ENCODE peak calls at places on chromosomes 7 and 10, in four cellular contexts. One of them, this sample, is unnamed.

GRCh38 chr10:73865459-73866442 is 8.6 kb downstream of the CAMK2G start:
- DNase-seq in HepG2: no peak
- DNase-seq in GM12878: no peak
- DNase-seq in H1: no peak
- DNase-seq in this sample: no peak

GRCh38 chr7:108072739-108073138 is 57.4 kb downstream of the LAMB4 start:
- DNase-seq in HepG2: no peak
- DNase-seq in H1: no peak
- DNase-seq in GM12878: no peak
- DNase-seq in this sample: no peak

GRCh38 chr7:127578711-127579275 is 6.6 kb downstream of the GCC1 start:
- DNase-seq in HepG2: no peak
- DNase-seq in GM12878: no peak
- DNase-seq in H1: no peak
- DNase-seq in this sample: no peak

GRCh38 chr10:19816420-19817250 is at the start of gene PLXDC2:
- DNase-seq in GM12878: no peak
- DNase-seq in H1: peak
- DNase-seq in HepG2: no peak
- DNase-seq in this sample: no peak

GRCh38 chr10:59741048-59741447 is 12.2 kb downstream of the MRLN start:
- DNase-seq in GM12878: no peak
- DNase-seq in HepG2: no peak
- DNase-seq in H1: no peak
- DNase-seq in this sample: no peak

GRCh38 chr7:54664235-54665228 is 94.5 kb downstream of the SEC61G start:
- DNase-seq in H1: peak
- DNase-seq in HepG2: peak
- DNase-seq in GM12878: no peak
- DNase-seq in this sample: peak

GRCh38 chr10:132688580-132689420 is 97.1 kb downstream of the NKX6-2 start:
- DNase-seq in GM12878: no peak
- DNase-seq in HepG2: no peak
- DNase-seq in H1: no peak
- DNase-seq in this sample: no peak

GRCh38 chr7:147432068-147432467 is 1158.5 kb upstream of the C7orf33 start:
- DNase-seq in HepG2: no peak
- DNase-seq in H1: no peak
- DNase-seq in GM12878: no peak
- DNase-seq in this sample: no peak

GRCh38 chr10:61271127-61271780 is 181.9 kb downstream of the TMEM26 start:
- DNase-seq in H1: no peak
- DNase-seq in GM12878: no peak
- DNase-seq in HepG2: peak
- DNase-seq in this sample: no peak

GRCh38 chr7:27129729-27130539 is 623 bp downstream of the HOXA4 start:
- DNase-seq in H1: peak
- DNase-seq in GM12878: no peak
- DNase-seq in HepG2: peak
- DNase-seq in this sample: no peak

GRCh38 chr10:71964669-71965515 is 697 bp downstream of the CHST3 start:
- DNase-seq in GM12878: no peak
- DNase-seq in HepG2: no peak
- DNase-seq in H1: peak
- DNase-seq in this sample: no peak

GRCh38 chr10:119342017-119342734 is 134.8 kb downstream of the GRK5 start:
- DNase-seq in H1: no peak
- DNase-seq in HepG2: no peak
- DNase-seq in GM12878: no peak
- DNase-seq in this sample: no peak

GRCh38 chr7:102146989-102147388 is 139.7 kb upstream of the SH2B2 start:
- DNase-seq in H1: no peak
- DNase-seq in GM12878: no peak
- DNase-seq in HepG2: no peak
- DNase-seq in this sample: no peak

GRCh38 chr10:120087109-120087508 is 194.6 kb downstream of the SEC23IP start:
- DNase-seq in HepG2: no peak
- DNase-seq in GM12878: no peak
- DNase-seq in H1: no peak
- DNase-seq in this sample: no peak

GRCh38 chr7:140214075-140214684 is 37.4 kb upstream of the KDM7A start:
- DNase-seq in GM12878: peak
- DNase-seq in HepG2: peak
- DNase-seq in H1: no peak
- DNase-seq in this sample: no peak

GRCh38 chr7:34675749-34676374 is 17.8 kb downstream of the NPSR1 start:
- DNase-seq in HepG2: peak
- DNase-seq in GM12878: peak
- DNase-seq in H1: peak
- DNase-seq in this sample: peak

GRCh38 chr7:26083113-26083512 is 68.9 kb upstream of the NFE2L3 start:
- DNase-seq in HepG2: no peak
- DNase-seq in H1: no peak
- DNase-seq in GM12878: no peak
- DNase-seq in this sample: no peak

GRCh38 chr10:77240042-77240619 is 397.5 kb downstream of the KCNMA1 start:
- DNase-seq in HepG2: no peak
- DNase-seq in H1: no peak
- DNase-seq in GM12878: no peak
- DNase-seq in this sample: no peak

GRCh38 chr7:55594414-55594813 is 22.1 kb upstream of the VOPP1 start:
- DNase-seq in HepG2: no peak
- DNase-seq in GM12878: no peak
- DNase-seq in H1: no peak
- DNase-seq in this sample: no peak

GRCh38 chr7:142782922-142783900 is 12.4 kb downstream of the PRSS2 start:
- DNase-seq in HepG2: peak
- DNase-seq in H1: peak
- DNase-seq in GM12878: peak
- DNase-seq in this sample: peak

GRCh38 chr7:38215115-38215514 is 37.1 kb downstream of the STARD3NL start:
- DNase-seq in HepG2: peak
- DNase-seq in GM12878: no peak
- DNase-seq in H1: no peak
- DNase-seq in this sample: no peak

GRCh38 chr7:150941983-150942590 is 36.0 kb downstream of the KCNH2 start:
- DNase-seq in GM12878: no peak
- DNase-seq in H1: no peak
- DNase-seq in HepG2: no peak
- DNase-seq in this sample: no peak

GRCh38 chr7:69358163-69358821 is 240.0 kb upstream of the AUTS2 start:
- DNase-seq in H1: no peak
- DNase-seq in GM12878: no peak
- DNase-seq in HepG2: no peak
- DNase-seq in this sample: no peak

GRCh38 chr7:34849163-34849960 is 187.9 kb downstream of the DPY19L1 start:
- DNase-seq in H1: no peak
- DNase-seq in GM12878: no peak
- DNase-seq in HepG2: peak
- DNase-seq in this sample: no peak

GRCh38 chr10:119401671-119402395 is 140.7 kb downstream of the RGS10 start:
- DNase-seq in H1: no peak
- DNase-seq in GM12878: no peak
- DNase-seq in HepG2: peak
- DNase-seq in this sample: no peak

GRCh38 chr10:59072038-59072437 is 104.4 kb upstream of the PHYHIPL start:
- DNase-seq in H1: no peak
- DNase-seq in GM12878: no peak
- DNase-seq in HepG2: no peak
- DNase-seq in this sample: no peak

GRCh38 chr10:60536529-60537114 is 146.9 kb upstream of the ANK3 start:
- DNase-seq in HepG2: no peak
- DNase-seq in H1: no peak
- DNase-seq in GM12878: no peak
- DNase-seq in this sample: no peak

GRCh38 chr7:105678811-105679495 is 97.7 kb upstream of the EFCAB10 start:
- DNase-seq in HepG2: no peak
- DNase-seq in H1: no peak
- DNase-seq in GM12878: no peak
- DNase-seq in this sample: no peak

GRCh38 chr10:12707461-12708185 is 293.9 kb downstream of the CCDC3 start:
- DNase-seq in GM12878: peak
- DNase-seq in H1: no peak
- DNase-seq in HepG2: peak
- DNase-seq in this sample: peak

GRCh38 chr7:140182917-140183316 is 6.1 kb upstream of the KDM7A start:
- DNase-seq in GM12878: no peak
- DNase-seq in H1: no peak
- DNase-seq in HepG2: no peak
- DNase-seq in this sample: no peak

GRCh38 chr10:100520811-100521210 is 1.1 kb upstream of the SEC31B start:
- DNase-seq in GM12878: no peak
- DNase-seq in H1: no peak
- DNase-seq in HepG2: no peak
- DNase-seq in this sample: no peak

GRCh38 chr7:120043250-120043649 is 229.7 kb upstream of the KCND2 start:
- DNase-seq in H1: no peak
- DNase-seq in HepG2: no peak
- DNase-seq in GM12878: no peak
- DNase-seq in this sample: no peak

GRCh38 chr10:72334196-72334831 is 20.4 kb downstream of the DNAJB12 start:
- DNase-seq in H1: peak
- DNase-seq in HepG2: no peak
- DNase-seq in GM12878: no peak
- DNase-seq in this sample: peak

GRCh38 chr10:77391605-77392235 is 245.9 kb downstream of the KCNMA1 start:
- DNase-seq in GM12878: no peak
- DNase-seq in HepG2: peak
- DNase-seq in H1: peak
- DNase-seq in this sample: peak

GRCh38 chr7:111438369-111439289 is 123.7 kb downstream of the IMMP2L start:
- DNase-seq in HepG2: no peak
- DNase-seq in GM12878: no peak
- DNase-seq in H1: no peak
- DNase-seq in this sample: no peak

GRCh38 chr10:98556061-98556460 is 109.3 kb upstream of the HPS1 start:
- DNase-seq in HepG2: no peak
- DNase-seq in H1: no peak
- DNase-seq in GM12878: no peak
- DNase-seq in this sample: no peak

GRCh38 chr7:81186691-81187090 is 267.8 kb upstream of the SEMA3C start:
- DNase-seq in H1: no peak
- DNase-seq in HepG2: no peak
- DNase-seq in GM12878: no peak
- DNase-seq in this sample: no peak
- TF ChIP-seq YY1 in H1: no peak
- TF ChIP-seq YY1 in HepG2: no peak
- TF ChIP-seq YY1 in GM12878: no peak
- TF ChIP-seq YY1 in this sample: no peak

GRCh38 chr10:5970066-5970465 is 7.3 kb downstream of the IL15RA start:
- DNase-seq in H1: no peak
- DNase-seq in GM12878: no peak
- DNase-seq in HepG2: no peak
- DNase-seq in this sample: no peak

GRCh38 chr10:5970527-5970926 is 6.8 kb downstream of the IL15RA start:
- DNase-seq in GM12878: no peak
- DNase-seq in H1: no peak
- DNase-seq in HepG2: no peak
- DNase-seq in this sample: no peak

GRCh38 chr10:5968037-5968680 is 9.2 kb downstream of the IL15RA start:
- DNase-seq in HepG2: no peak
- DNase-seq in H1: no peak
- DNase-seq in GM12878: no peak
- DNase-seq in this sample: no peak

GRCh38 chr10:5971315-5971832 is 6.0 kb downstream of the IL15RA start:
- DNase-seq in HepG2: no peak
- DNase-seq in GM12878: no peak
- DNase-seq in H1: peak
- DNase-seq in this sample: no peak

GRCh38 chr10:5968681-5969453 is 8.5 kb downstream of the IL15RA start:
- DNase-seq in H1: peak
- DNase-seq in HepG2: peak
- DNase-seq in GM12878: no peak
- DNase-seq in this sample: no peak
- TF ChIP-seq SUZ12 in H1: no peak
- TF ChIP-seq SUZ12 in HepG2: no peak
- TF ChIP-seq SUZ12 in GM12878: no peak
- TF ChIP-seq SUZ12 in this sample: no peak

GRCh38 chr7:84187087-84187805 is 7.3 kb downstream of the SEMA3A start:
- DNase-seq in HepG2: no peak
- DNase-seq in H1: no peak
- DNase-seq in GM12878: no peak
- DNase-seq in this sample: no peak
- TF ChIP-seq ZNF274 in HepG2: no peak
- TF ChIP-seq ZNF274 in H1: no peak
- TF ChIP-seq ZNF274 in GM12878: no peak
- TF ChIP-seq ZNF274 in this sample: no peak

GRCh38 chr10:48451969-48452878 is 145.7 kb downstream of the MAPK8 start:
- DNase-seq in H1: peak
- DNase-seq in GM12878: no peak
- DNase-seq in HepG2: peak
- DNase-seq in this sample: no peak

GRCh38 chr10:48455055-48455391 is 148.5 kb downstream of the MAPK8 start:
- DNase-seq in GM12878: no peak
- DNase-seq in H1: peak
- DNase-seq in HepG2: no peak
- DNase-seq in this sample: no peak

GRCh38 chr10:48454302-48455054 is 148.0 kb downstream of the MAPK8 start:
- DNase-seq in H1: peak
- DNase-seq in GM12878: no peak
- DNase-seq in HepG2: no peak
- DNase-seq in this sample: no peak

GRCh38 chr10:48452879-48453412 is 146.5 kb downstream of the MAPK8 start:
- DNase-seq in H1: no peak
- DNase-seq in HepG2: no peak
- DNase-seq in GM12878: no peak
- DNase-seq in this sample: no peak

DNA sequence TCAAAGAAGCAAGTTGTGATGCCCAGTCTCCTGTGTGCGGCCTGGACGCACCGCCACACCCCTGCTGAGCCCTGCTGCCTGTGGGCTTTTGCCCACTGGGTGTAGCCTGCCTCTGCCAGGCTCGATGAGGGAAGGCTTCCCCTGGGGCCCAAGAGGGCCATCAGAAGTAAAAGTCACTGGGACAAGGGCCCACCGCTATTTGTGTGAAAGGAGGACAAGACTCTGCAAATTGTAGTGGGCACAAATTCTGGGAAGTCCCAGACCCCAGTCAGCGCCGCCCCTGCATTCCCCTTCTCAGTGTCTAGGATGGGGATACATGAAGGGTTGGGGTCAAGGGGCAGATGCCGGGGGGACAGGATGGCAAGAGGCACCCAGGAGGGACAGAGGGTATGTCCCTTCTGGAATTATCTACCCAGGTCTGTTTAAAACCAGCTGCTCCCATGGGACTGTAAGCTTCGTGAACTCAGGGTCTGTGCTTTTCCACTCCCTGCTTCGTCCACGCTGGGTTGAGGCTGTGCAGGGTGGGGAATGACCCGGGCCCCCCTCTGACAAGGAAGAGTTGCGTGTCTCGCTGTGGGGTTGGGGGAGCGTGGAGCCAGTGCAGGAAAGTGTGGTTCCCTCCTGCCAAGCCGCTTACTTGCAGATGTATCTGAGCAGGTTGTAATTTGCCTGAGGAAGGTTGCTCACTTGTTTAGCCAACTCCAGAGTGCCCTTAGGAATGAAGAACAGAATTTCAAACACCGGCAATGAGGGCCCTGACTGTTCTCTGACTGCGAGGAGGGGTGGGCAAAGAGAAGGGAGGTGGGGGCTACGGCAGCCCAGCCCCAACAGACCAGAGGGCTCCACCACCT is 147.2 kb downstream of the MAPK8 start:
- DNase-seq in HepG2: no peak
- DNase-seq in H1: peak
- DNase-seq in GM12878: no peak
- DNase-seq in this sample: no peak
- TF ChIP-seq YY1 in HepG2: no peak
- TF ChIP-seq YY1 in H1: no peak
- TF ChIP-seq YY1 in GM12878: no peak
- TF ChIP-seq YY1 in this sample: no peak

This sample was measured in NT2/D1.